ENCODE peak calls at places on chromosomes 2 and 18, in five cellular contexts. O is mammary epithelial cell, B is cardiac muscle cell, D is A549, R is adrenal gland. A is an unnamed sample. For H3K4me1 and H3K9me3, the result is how much of the 10 kb centered on the place peaks cover.

GRCh38 chr2:26652361-26653041 is 11.3 kb upstream of the CIB4 start:
- DNase-seq in O (no peak), B (peak), D (no peak), R (peak), A (no peak)

GRCh38 chr18:67597759-67598158 is 81.2 kb upstream of the DSEL start:
- DNase-seq in O (peak), B (no peak), D (no peak), R (no peak), A (no peak)

GRCh38 chr18:3982541-3982940 is 472.6 kb downstream of the DLGAP1 start:
- DNase-seq in O (peak), B (no peak), D (no peak), R (no peak), A (no peak)

GRCh38 chr2:54599326-54599710 is 124.1 kb upstream of the EML6 start:
- DNase-seq in O (peak), B (no peak), D (no peak), R (no peak), A (no peak)

GRCh38 chr2:113124181-113124961 is 3.0 kb upstream of the IL1RN start:
- DNase-seq in O (peak), B (peak), D (no peak), R (no peak), A (no peak)

GRCh38 chr2:73705091-73705490 is 32.1 kb downstream of the TPRKB start:
- DNase-seq in O (no peak), B (no peak), D (no peak), R (no peak), A (no peak)

GRCh38 chr2:166610180-166610919 is 116.3 kb upstream of the SCN7A start:
- DNase-seq in O (no peak), B (peak), D (no peak), R (no peak), A (no peak)

GRCh38 chr2:204483497-204484164 is 61.6 kb upstream of the PARD3B start:
- DNase-seq in O (no peak), B (no peak), D (no peak), R (no peak), A (no peak)

GRCh38 chr2:187078297-187078696 is 229.3 kb upstream of the ZSWIM2 start:
- DNase-seq in O (peak), B (peak), D (peak), R (peak), A (no peak)

GRCh38 chr2:223180463-223180862 is 128.5 kb downstream of the KCNE4 start:
- DNase-seq in O (no peak), B (no peak), D (no peak), R (no peak), A (no peak)

GRCh38 chr2:150609831-150610582 is 122.5 kb upstream of the RND3 start:
- DNase-seq in O (no peak), B (no peak), D (no peak), R (no peak), A (no peak)

GRCh38 chr2:151619337-151619989 is 114.8 kb downstream of the NEB start:
- DNase-seq in O (no peak), B (peak), D (peak), R (peak), A (no peak)

GRCh38 chr2:120579916-120580685 is 155.6 kb upstream of the GLI2 start:
- DNase-seq in O (no peak), B (no peak), D (no peak), R (no peak), A (no peak)

GRCh38 chr18:76721207-76721996 is 101.0 kb upstream of the ZNF236 start:
- DNase-seq in O (no peak), B (no peak), D (no peak), R (no peak), A (no peak)

GRCh38 chr2:191908874-191909273 is 62.0 kb upstream of the CAVIN2 start:
- DNase-seq in O (no peak), B (no peak), D (no peak), R (no peak), A (no peak)

GRCh38 chr2:98870516-98871158 is 65.4 kb downstream of the CRACDL start:
- DNase-seq in O (no peak), B (no peak), D (no peak), R (no peak), A (peak)

GRCh38 chr2:220270506-220271070 is 643.2 kb downstream of the SLC4A3 start:
- DNase-seq in O (peak), B (no peak), D (no peak), R (no peak), A (no peak)

GRCh38 chr2:202026507-202026906 is 7.1 kb upstream of the FZD7 start:
- DNase-seq in O (no peak), B (no peak), D (no peak), R (no peak), A (no peak)

GRCh38 chr18:50306944-50307343 is 19.5 kb upstream of the CXXC1 start:
- DNase-seq in O (no peak), B (peak), D (no peak), R (no peak), A (no peak)

GRCh38 chr18:11811009-11811408 is 40.2 kb upstream of the CHMP1B start:
- DNase-seq in O (no peak), B (no peak), D (no peak), R (no peak), A (no peak)
- H3K4me1 ChIP-seq in O (under half), B (under half), D (under half), R (under half), A (under half)

DNA sequence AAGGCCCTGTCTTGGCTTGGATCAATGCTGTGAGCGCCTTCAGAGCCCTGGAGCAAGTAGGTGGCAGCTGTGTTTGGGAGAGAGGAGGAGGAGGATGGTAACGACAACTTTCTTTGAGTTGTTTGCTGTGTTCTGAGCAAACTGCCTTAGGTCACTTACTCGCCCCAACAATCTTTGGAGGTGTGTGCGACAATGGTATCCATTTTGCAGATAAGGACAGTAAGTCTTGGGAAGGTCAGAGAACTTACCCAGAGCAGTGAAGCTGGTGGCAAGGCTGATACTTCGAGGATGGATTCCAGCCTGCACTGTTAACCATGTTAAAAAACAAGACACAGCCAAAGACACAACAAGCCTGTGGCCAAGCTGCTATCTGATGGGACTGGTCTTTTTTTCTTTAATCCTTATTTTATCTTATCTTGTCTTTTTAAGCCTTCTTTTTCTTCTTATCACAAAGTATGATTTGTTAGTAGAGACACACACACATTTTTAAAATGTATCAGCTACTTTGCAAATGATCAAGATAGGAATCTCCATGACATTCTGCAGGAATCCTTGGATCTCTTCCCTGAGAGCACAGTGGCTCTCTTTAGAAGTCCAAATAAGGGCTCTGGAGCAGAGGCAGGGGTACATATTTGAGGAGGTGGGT is 27.9 kb downstream of the CNDP1 start:
- DNase-seq in O (no peak), B (no peak), D (no peak), R (peak), A (no peak)
- H3K9me3 ChIP-seq in O (under half), B (under half), D (under half), R (under half), A (under half)

DNA sequence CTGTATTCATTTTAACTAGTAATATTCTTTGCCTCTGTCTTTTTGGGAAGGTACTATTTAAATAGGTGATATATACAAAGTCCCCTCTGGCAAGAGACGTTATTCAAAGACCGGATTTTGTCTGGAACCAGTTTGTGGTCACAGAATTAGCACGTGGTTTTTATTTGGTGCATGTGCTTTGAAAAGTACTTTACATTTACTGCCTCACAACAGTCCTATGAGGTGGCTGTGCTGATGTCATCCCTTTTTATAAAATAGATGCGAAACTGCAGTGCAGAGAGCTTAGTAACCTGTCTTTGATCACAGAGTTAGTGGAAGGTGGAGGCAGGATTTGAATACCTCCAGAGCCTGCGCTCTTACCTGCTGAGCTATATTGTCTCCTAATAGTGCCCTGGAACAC is 4.0 kb downstream of the LPIN1 start:
- DNase-seq in O (peak), B (no peak), D (no peak), R (no peak), A (no peak)
- H3K4me1 ChIP-seq in O (half or more), B (half or more), D (under half), R (under half), A (under half)

GRCh38 chr2:102412199-102412598 is 10.8 kb upstream of the IL18RAP start:
- DNase-seq in O (no peak), B (no peak), D (no peak), R (no peak), A (no peak)
- H3K9me3 ChIP-seq in O (under half), B (under half), D (under half), R (under half), A (under half)

A was measured in iPS DF 6.9.